ENCODE peak calls at places on chromosome 19, in seven cellular contexts. T, B, J, G, P, O and L are unnamed samples.
A peak's percentile ranks its signal among the peaks of the same experiment; 100 is the strongest.

GRCh38 chr19:17095141-17095919 is 19.8 kb downstream of the MYO9B start:
- DNase-seq in T (no peak), B (no peak), J (no peak), G (peak; percentile 72), P (no peak), O (peak; percentile 95), L (no peak)

GRCh38 chr19:57441979-57442752 is 7.0 kb downstream of the ZNF749 start:
- DNase-seq in T (no peak), B (no peak), J (no peak), G (no peak), P (no peak), O (no peak), L (no peak)

GRCh38 chr19:13794388-13794751 is 873 bp upstream of the ZSWIM4 start:
- DNase-seq in T (peak; percentile 80), B (no peak), J (no peak), G (peak; percentile 91), P (no peak), O (peak; percentile 93), L (no peak)

GRCh38 chr19:3575260-3575741 is 2.6 kb downstream of the HMG20B start:
- DNase-seq in T (peak; percentile 42), B (peak; percentile 10), J (peak; percentile 46), G (peak; percentile 79), P (peak; percentile 91), O (no peak), L (peak; percentile 68)

GRCh38 chr19:46317339-46317738 is 20.5 kb downstream of the HIF3A start:
- DNase-seq in T (no peak), B (no peak), J (no peak), G (no peak), P (no peak), O (no peak), L (no peak)

GRCh38 chr19:11279505-11280236 is 16.3 kb upstream of the TSPAN16 start:
- DNase-seq in T (no peak), B (no peak), J (peak; percentile 46), G (peak; percentile 58), P (no peak), O (no peak), L (no peak)

GRCh38 chr19:9850235-9850959 is 15.3 kb downstream of the PIN1 start:
- DNase-seq in T (no peak), B (no peak), J (no peak), G (no peak), P (no peak), O (no peak), L (peak; percentile 46)

GRCh38 chr19:13461536-13461935 is 44.7 kb downstream of the CACNA1A start:
- DNase-seq in T (no peak), B (no peak), J (no peak), G (no peak), P (peak; percentile 46), O (no peak), L (peak; percentile 75)

GRCh38 chr19:47758433-47758784 is 13.1 kb downstream of the NOP53 start:
- DNase-seq in T (no peak), B (no peak), J (no peak), G (peak; percentile 23), P (no peak), O (no peak), L (no peak)

GRCh38 chr19:14505488-14506239 is 9.7 kb upstream of the GIPC1 start:
- DNase-seq in T (peak; percentile 69), B (peak; percentile 78), J (peak; percentile 76), G (peak; percentile 93), P (peak; percentile 95), O (no peak), L (peak; percentile 95)

GRCh38 chr19:13597625-13598024 is 91.3 kb upstream of the CACNA1A start:
- DNase-seq in T (peak; percentile 39), B (peak; percentile 82), J (no peak), G (peak; percentile 96), P (peak; percentile 76), O (no peak), L (peak; percentile 88)

GRCh38 chr19:33502991-33503790 is 18.4 kb downstream of the PEPD start:
- DNase-seq in T (no peak), B (no peak), J (no peak), G (peak; percentile 74), P (no peak), O (peak; percentile 47), L (peak; percentile 41)

GRCh38 chr19:17294051-17294891 is 9.0 kb downstream of the ABHD8 start:
- DNase-seq in T (no peak), B (peak; percentile 90), J (peak; percentile 34), G (peak; percentile 88), P (peak; percentile 96), O (no peak), L (peak; percentile 97)

GRCh38 chr19:45376045-45376724 is 5.8 kb upstream of the ERCC2 start:
- DNase-seq in T (no peak), B (peak; percentile 10), J (no peak), G (peak; percentile 83), P (peak; percentile 84), O (no peak), L (peak; percentile 76)

GRCh38 chr19:51138549-51138979 is 3.5 kb upstream of the SIGLEC7 start:
- DNase-seq in T (peak; percentile 38), B (no peak), J (no peak), G (no peak), P (peak; percentile 33), O (peak; percentile 72), L (no peak)

GRCh38 chr19:3125900-3126524 is 9.8 kb upstream of the GNA15 start:
- DNase-seq in T (peak; percentile 79), B (peak; percentile 87), J (peak; percentile 63), G (peak; percentile 97), P (peak; percentile 96), O (peak; percentile 70), L (peak; percentile 96)

GRCh38 chr19:23914402-23915286 is at the start of gene ZNF726:
- DNase-seq in T (peak; percentile 82), B (peak; percentile 77), J (peak; percentile 90), G (peak; percentile 87), P (no peak), O (peak; percentile 91), L (no peak)

GRCh38 chr19:3670258-3670795 is 29.9 kb downstream of the PIP5K1C start:
- DNase-seq in T (peak; percentile 31), B (no peak), J (no peak), G (peak; percentile 100), P (peak; percentile 55), O (peak; percentile 98), L (peak; percentile 81)

GRCh38 chr19:30165228-30165813 is 206.9 kb upstream of the ZNF536 start:
- DNase-seq in T (no peak), B (no peak), J (no peak), G (no peak), P (no peak), O (no peak), L (peak; percentile 20)

GRCh38 chr19:52679598-52679997 is 41.4 kb upstream of the ZNF83 start:
- DNase-seq in T (no peak), B (peak; percentile 43), J (no peak), G (peak; percentile 34), P (no peak), O (no peak), L (no peak)

DNA sequence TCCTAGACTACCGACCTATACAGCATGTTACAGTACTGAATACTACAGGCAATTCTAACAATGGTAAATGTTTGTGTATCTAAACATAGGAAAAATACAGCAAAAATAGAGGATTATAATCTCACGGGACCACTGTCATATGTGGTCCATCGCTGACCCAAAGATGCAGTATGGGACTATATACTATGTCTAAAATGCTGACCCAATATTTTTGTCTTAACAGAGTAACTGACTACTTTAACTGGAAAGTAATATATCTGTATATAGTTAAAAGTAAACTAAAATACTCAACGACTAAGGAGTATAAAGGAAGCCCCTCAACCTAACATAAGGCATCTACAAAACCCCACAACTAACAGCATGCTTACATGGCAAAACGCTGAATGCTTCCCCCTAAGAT is 4.4 kb upstream of the TMEM86B start:
- DNase-seq in T (no peak), B (no peak), J (no peak), G (peak; percentile 35), P (no peak), O (no peak), L (no peak)
- H3K36me3 ChIP-seq in T (peaks cover 100% of the 10 kb centered on the region), B (peaks cover 27% of the 10 kb centered on the region), J (peaks cover 58% of the 10 kb centered on the region), G (peaks cover 53% of the 10 kb centered on the region), P (peaks cover 50% of the 10 kb centered on the region), O (peaks cover 98% of the 10 kb centered on the region), L (peaks cover 30% of the 10 kb centered on the region)

GRCh38 chr19:4970558-4971423 is 1.9 kb downstream of the KDM4B start:
- DNase-seq in T (peak; percentile 46), B (peak; percentile 64), J (no peak), G (peak; percentile 92), P (peak; percentile 84), O (no peak), L (peak; percentile 73)

GRCh38 chr19:4969772-4970531 is 1.0 kb downstream of the KDM4B start:
- DNase-seq in T (no peak), B (peak; percentile 47), J (no peak), G (peak; percentile 65), P (peak; percentile 64), O (no peak), L (peak; percentile 64)

GRCh38 chr19:4971424-4971793 is 2.5 kb downstream of the KDM4B start:
- DNase-seq in T (peak; percentile 38), B (peak; percentile 61), J (no peak), G (peak; percentile 92), P (peak; percentile 89), O (no peak), L (peak; percentile 91)

GRCh38 chr19:4972509-4973230 is 3.8 kb downstream of the KDM4B start:
- DNase-seq in T (no peak), B (peak; percentile 10), J (no peak), G (peak; percentile 93), P (no peak), O (no peak), L (peak; percentile 35)

GRCh38 chr19:4971816-4972495 is 3.0 kb downstream of the KDM4B start:
- DNase-seq in T (no peak), B (peak; percentile 34), J (no peak), G (peak; percentile 72), P (no peak), O (no peak), L (no peak)
- H3K4me3 ChIP-seq in T (no peak overlapping the region), B (no peak overlapping the region), J (no peak overlapping the region), G (no peak overlapping the region), P (no peak overlapping the region), O (no peak overlapping the region), L (no peak overlapping the region)

DNA sequence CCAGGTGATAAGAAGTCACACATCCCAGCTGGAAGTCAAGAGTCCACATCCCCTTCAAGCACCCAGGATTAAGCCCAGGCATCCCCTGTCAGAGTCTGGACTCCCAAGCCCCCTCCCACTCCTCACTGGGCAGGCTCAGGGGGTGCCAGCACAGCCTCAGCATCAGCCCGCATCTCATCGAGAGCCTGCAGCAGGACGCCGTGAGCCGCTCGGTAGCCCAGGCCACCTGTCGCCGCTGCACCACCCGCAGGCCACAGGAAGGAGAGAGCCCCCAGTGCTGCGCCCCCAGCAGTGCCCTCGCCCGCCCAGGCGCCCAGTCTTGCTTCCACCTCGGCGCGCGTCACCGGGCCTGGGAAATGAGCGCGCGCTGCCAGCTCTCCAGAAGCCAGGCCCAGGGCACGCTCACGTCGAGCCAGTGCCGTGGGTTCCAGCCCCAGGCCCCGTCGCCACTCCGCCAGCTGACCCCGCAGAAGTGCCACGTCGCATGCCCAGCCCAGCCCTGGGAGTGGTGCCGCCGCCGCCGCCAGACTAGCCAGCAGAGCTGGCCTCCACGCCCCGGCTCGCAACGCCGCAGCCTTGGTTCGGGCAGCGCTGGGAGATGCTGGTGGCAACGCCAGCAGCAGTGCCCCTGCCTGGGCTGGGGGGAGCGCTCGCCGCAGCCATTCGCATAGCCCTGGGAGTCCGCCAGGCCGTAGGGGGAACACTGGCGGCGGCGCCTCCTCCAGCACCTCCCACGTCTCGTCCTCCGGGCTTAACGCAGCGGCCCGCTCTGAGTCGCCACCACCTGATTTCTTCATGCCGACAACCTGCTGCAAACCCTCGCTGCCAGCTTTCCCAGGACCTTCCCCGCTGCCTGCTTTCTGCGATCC is 3.8 kb downstream of the IRGQ start:
- DNase-seq in T (no peak), B (no peak), J (no peak), G (peak; percentile 36), P (no peak), O (no peak), L (no peak)
- H3K36me3 ChIP-seq in T (peaks cover 45% of the 10 kb centered on the region), B (peaks cover 18% of the 10 kb centered on the region), J (peaks cover 3% of the 10 kb centered on the region), G (peaks cover 47% of the 10 kb centered on the region), P (peaks cover 43% of the 10 kb centered on the region), O (peaks cover 62% of the 10 kb centered on the region), L (peaks cover 12% of the 10 kb centered on the region)

GRCh38 chr19:42176990-42177685 is 40.3 kb downstream of the DEDD2 start:
- DNase-seq in T (peak; percentile 71), B (peak; percentile 91), J (peak; percentile 73), G (peak; percentile 97), P (peak; percentile 91), O (peak; percentile 75), L (peak; percentile 93)
- H3K4me3 ChIP-seq in T (peak overlapping the region; percentile 51), B (peak overlapping the region; percentile 52), J (peak overlapping the region; percentile 49), G (peak overlapping the region; percentile 52), P (no peak overlapping the region), O (peak overlapping the region; percentile 47), L (peak overlapping the region; percentile 34)